ENCODE peak calls at places on chromosomes 16 and 17, in four cellular contexts. W is transverse colon, E is astrocyte of the spinal cord, K is heart right ventricle. F is an unnamed sample.

GRCh38 chr17:4497101-4497824 is 1.4 kb upstream of the SPNS2 start:
- DNase-seq in E (peak; percentile 19), W (no peak), K (no peak), F (peak; percentile 71)

GRCh38 chr17:82663381-82664275 is 15.4 kb upstream of the WDR45B start:
- DNase-seq in E (no peak), K (no peak), W (no peak), F (no peak)

GRCh38 chr17:41678907-41679739 is 9.6 kb upstream of the EIF1 start:
- DNase-seq in W (no peak), E (peak; percentile 56), K (peak; percentile 53), F (peak; percentile 60)

GRCh38 chr17:80931421-80932265 is 60.0 kb upstream of the CHMP6 start:
- DNase-seq in K (no peak), E (peak; percentile 89), W (no peak), F (no peak)

GRCh38 chr16:27538508-27538907 is 11.2 kb downstream of the GTF3C1 start:
- DNase-seq in K (peak; percentile 31), W (no peak), E (no peak), F (no peak)

GRCh38 chr16:1195393-1195666 is 29.7 kb downstream of the TPSG1 start:
- DNase-seq in W (no peak), K (no peak), E (no peak), F (no peak)

GRCh38 chr16:69260506-69260905 is 50.6 kb upstream of the VPS4A start:
- DNase-seq in W (peak; percentile 32), E (no peak), K (no peak), F (no peak)

GRCh38 chr17:50588391-50589111 is 28.0 kb downstream of the CACNA1G start:
- DNase-seq in W (no peak), E (no peak), K (no peak), F (no peak)

GRCh38 chr17:27578718-27579085 is 52.3 kb upstream of the LGALS9 start:
- DNase-seq in E (peak; percentile 49), K (no peak), W (no peak), F (peak; percentile 39)

GRCh38 chr17:16818821-16819683 is 129.0 kb downstream of the CCDC144A start:
- DNase-seq in K (no peak), W (no peak), E (no peak), F (no peak)

GRCh38 chr16:22198547-22199293 is 7.4 kb upstream of the EEF2K start:
- DNase-seq in W (no peak), K (no peak), E (no peak), F (peak; percentile 35)

GRCh38 chr17:31596382-31597323 is 205.2 kb downstream of the RAB11FIP4 start:
- DNase-seq in E (peak; percentile 97), W (peak; percentile 50), K (peak; percentile 78), F (peak; percentile 97)

GRCh38 chr17:57667461-57667923 is 77.6 kb downstream of the CCDC182 start:
- DNase-seq in K (no peak), E (no peak), W (no peak), F (no peak)

GRCh38 chr16:88014201-88014781 is 63.1 kb downstream of the BANP start:
- DNase-seq in E (peak; percentile 73), W (no peak), K (no peak), F (no peak)

GRCh38 chr17:60354223-60354622 is 37.7 kb downstream of the USP32 start:
- DNase-seq in K (no peak), W (no peak), E (peak; percentile 83), F (peak; percentile 56)

DNA sequence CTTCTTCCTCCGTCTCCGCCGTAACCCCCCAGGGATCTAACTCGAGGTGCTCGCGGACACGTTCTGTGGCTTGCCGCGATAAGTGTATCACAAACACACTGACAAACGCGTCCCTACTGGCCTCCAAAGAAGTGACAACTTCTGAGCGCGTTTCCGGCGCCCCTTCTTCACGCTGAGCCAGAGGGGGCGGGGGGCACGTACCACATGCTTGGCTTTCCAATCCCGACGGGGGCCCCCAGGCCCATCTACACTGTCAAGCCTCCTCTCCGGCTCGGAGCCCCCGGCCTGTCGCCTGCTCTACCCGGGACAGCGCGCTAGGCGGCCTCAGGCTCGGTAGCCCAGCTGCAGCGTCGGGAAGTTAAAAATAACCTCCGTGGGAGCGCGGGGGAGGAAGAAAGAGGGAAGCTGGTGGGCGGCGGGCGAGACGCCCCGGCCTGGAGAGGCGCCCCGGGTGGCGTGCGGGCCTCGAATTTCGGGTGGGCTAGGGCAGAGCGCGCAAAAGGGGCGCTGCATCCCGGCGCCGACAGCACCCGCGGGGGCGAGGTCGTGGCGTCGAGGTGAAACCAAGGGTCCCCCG is 676 bp upstream of the SPHK1 start:
- DNase-seq in E (peak; percentile 55), W (peak; percentile 47), K (peak; percentile 66), F (peak; percentile 57)
- TF ChIP-seq CTCF in E (peak; percentile 23), W (peak; percentile 19), K (no peak), F (peak; percentile 39)

GRCh38 chr16:86663691-86664517 is 85.6 kb downstream of the FOXL1 start:
- DNase-seq in E (peak; percentile 53), W (no peak), K (no peak), F (peak; percentile 75)
- H3K4me3 ChIP-seq in E (peak overlapping the region; percentile 0), W (no peak overlapping the region), K (no peak overlapping the region), F (no peak overlapping the region)

DNA sequence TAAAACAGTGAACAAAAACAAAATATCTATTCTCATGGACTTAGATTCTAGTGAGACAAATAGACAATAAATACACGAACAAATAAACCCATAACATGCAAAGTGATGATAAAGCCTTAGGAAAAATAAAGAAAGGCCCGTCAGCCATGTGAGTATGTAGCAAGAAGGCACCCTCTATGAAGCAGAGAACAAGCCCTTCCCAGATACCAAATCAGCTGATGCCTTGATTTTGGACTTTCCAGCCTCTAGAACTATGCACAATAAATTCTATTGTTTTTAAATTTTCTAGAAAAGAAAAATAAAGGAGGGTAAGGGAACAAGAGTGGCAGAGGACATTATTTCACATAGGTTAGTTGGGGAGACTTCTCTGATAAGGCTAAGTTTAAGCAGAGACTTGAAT is 40.7 kb upstream of the SMURF2 start:
- DNase-seq in E (no peak), K (no peak), W (no peak), F (no peak)
- TF ChIP-seq CTCF in E (no peak), K (no peak), W (no peak), F (no peak)

GRCh38 chr17:2011421-2012371 is 13.4 kb downstream of the RTN4RL1 start:
- DNase-seq in W (peak; percentile 68), E (peak; percentile 66), K (no peak), F (peak; percentile 79)
- H3K4me3 ChIP-seq in W (no peak overlapping the region), E (no peak overlapping the region), K (no peak overlapping the region), F (no peak overlapping the region)